ENCODE peak calls at places on chromosome 13, in eight cellular contexts. Z, V, L, M, R, B, Y and F are unnamed samples.

GRCh38 chr13:79245937-79246574 is 160.0 kb downstream of the RBM26 start:
- DNase-seq in L (no peak), Z (no peak), M (no peak), V (peak), R (no peak), B (no peak), Y (no peak), F (no peak)

GRCh38 chr13:74871671-74872070 is 610.3 kb downstream of the TBC1D4 start:
- DNase-seq in M (no peak), L (no peak), Z (no peak), V (no peak), B (peak), Y (no peak), R (no peak), F (no peak)

GRCh38 chr13:27712421-27712820 is 79.9 kb upstream of the GSX1 start:
- DNase-seq in M (no peak), R (no peak), L (no peak), Y (no peak), Z (no peak), V (no peak), B (peak), F (peak)

GRCh38 chr13:51339952-51340732 is 651 bp downstream of the SERPINE3 start:
- DNase-seq in L (no peak), Z (no peak), R (no peak), Y (no peak), V (no peak), M (no peak), B (no peak), F (no peak)

GRCh38 chr13:42041017-42041683 is 7.3 kb upstream of the DGKH start:
- DNase-seq in R (peak), V (peak), L (peak), B (peak), M (peak), Y (peak), Z (peak), F (peak)

GRCh38 chr13:106550570-106551135 is 15.2 kb upstream of the EFNB2 start:
- DNase-seq in B (no peak), V (no peak), Y (no peak), L (no peak), M (no peak), R (no peak), Z (no peak), F (no peak)

GRCh38 chr13:23637813-23638212 is 67.6 kb downstream of the TNFRSF19 start:
- DNase-seq in R (no peak), M (no peak), B (peak), Y (no peak), V (no peak), Z (no peak), L (no peak), F (no peak)

GRCh38 chr13:26785845-26786630 is 25.5 kb upstream of the GPR12 start:
- DNase-seq in Y (peak), V (peak), R (peak), L (no peak), B (peak), Z (no peak), M (no peak), F (no peak)

GRCh38 chr13:98098511-98098910 is 44.4 kb upstream of the FARP1 start:
- DNase-seq in Z (no peak), M (peak), L (no peak), Y (no peak), R (no peak), B (peak), V (no peak), F (no peak)

GRCh38 chr13:35712907-35713685 is 236.6 kb upstream of the MAB21L1 start:
- DNase-seq in V (peak), Z (no peak), B (peak), Y (no peak), R (no peak), L (no peak), M (peak), F (peak)

GRCh38 chr13:45674908-45675307 is 27.2 kb upstream of the CBY2 start:
- DNase-seq in M (peak), R (no peak), V (peak), Y (no peak), Z (no peak), B (peak), L (no peak), F (peak)

GRCh38 chr13:98822238-98822606 is 69.8 kb upstream of the SLC15A1 start:
- DNase-seq in B (peak), V (no peak), M (no peak), L (no peak), Y (no peak), Z (no peak), R (no peak), F (no peak)

GRCh38 chr13:24339937-24340607 is 30.7 kb downstream of the C1QTNF9 start:
- DNase-seq in Y (no peak), B (no peak), M (no peak), Z (no peak), V (no peak), L (no peak), R (no peak), F (no peak)

GRCh38 chr13:30158774-30159445 is 148.4 kb downstream of the KATNAL1 start:
- DNase-seq in L (no peak), M (peak), Z (no peak), R (no peak), B (peak), V (no peak), Y (peak), F (peak)

GRCh38 chr13:28754698-28755545 is 36.2 kb upstream of the SLC46A3 start:
- DNase-seq in Z (no peak), L (peak), V (peak), B (peak), M (peak), Y (no peak), R (peak), F (peak)

GRCh38 chr13:27973291-27973690 is 4.2 kb upstream of the CDX2 start:
- DNase-seq in Y (no peak), R (no peak), V (no peak), Z (no peak), L (no peak), M (no peak), B (no peak), F (no peak)

GRCh38 chr13:45879666-45880065 is 28.1 kb upstream of the SIAH3 start:
- DNase-seq in V (peak), B (no peak), R (no peak), Z (peak), M (peak), Y (no peak), L (peak), F (no peak)

DNA sequence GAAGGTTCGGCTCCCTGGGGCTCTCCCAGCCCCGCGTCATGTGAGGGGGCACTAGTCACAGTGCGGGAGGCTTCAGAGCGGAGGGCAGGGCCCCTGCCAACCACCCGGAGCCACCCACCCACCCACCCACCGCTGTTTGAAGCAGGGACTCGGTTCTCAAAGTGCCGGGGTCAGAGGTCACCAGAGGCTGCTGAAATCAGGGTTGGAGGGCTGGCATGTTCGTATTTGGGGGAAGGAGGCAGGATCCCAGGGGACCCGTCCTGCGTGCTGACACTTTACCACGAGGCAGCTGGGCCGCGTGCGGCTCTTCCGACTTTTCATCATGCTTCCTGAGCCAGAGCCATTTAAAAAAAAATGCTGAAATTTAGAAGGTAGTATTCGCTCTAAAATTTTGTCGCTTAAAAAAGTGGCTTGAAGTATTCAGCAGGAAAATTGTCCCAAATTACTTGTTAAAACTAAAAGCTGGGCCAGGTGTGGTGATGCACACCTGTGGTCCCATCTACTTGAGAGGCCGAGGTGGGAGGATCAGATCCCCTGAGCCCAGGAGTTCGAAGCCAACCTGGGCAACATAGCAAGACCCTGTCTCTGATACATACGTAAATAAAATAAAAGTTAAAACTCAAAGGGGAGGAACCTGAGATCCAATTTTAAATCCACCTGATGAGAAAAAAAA is 21.2 kb downstream of the ATP11A start:
- DNase-seq in B (no peak), M (no peak), V (no peak), R (no peak), Y (no peak), L (no peak), Z (no peak), F (no peak)
- H3K4me3 ChIP-seq in B (peak), M (no peak), V (no peak), R (no peak), Y (no peak), L (peak), Z (peak), F (no peak)

DNA sequence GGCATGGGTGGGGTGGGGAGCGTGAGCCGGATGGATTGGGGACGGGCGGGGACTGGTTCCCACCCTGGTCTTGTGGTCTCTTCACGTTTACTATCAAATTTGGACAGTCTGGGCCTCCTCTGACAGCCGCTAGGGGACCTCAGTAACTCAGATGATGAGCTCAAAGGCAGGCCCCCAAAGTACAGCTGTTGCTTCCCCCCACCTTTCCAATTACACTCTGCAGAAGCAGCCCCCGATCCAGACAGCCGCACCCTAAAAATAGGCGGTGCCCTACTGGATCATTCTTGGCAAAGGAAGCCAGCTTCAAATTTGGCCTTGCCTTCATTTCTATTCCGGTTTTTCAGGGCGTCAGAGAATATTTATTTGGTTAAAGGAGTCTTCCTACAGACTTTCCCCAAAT is 1.9 kb upstream of the FOXO1 start:
- DNase-seq in Z (no peak), R (peak), B (no peak), Y (peak), V (peak), L (peak), M (no peak), F (no peak)
- H3K4me3 ChIP-seq in Z (peak), R (no peak), B (no peak), Y (peak), V (no peak), L (no peak), M (no peak), F (no peak)

GRCh38 chr13:48042889-48043288 is 5.4 kb downstream of the NUDT15 start:
- DNase-seq in L (no peak), Z (no peak), B (no peak), V (no peak), Y (no peak), R (no peak), M (no peak), F (no peak)
- H3K4me3 ChIP-seq in L (no peak), Z (no peak), B (no peak), V (no peak), Y (no peak), R (no peak), M (no peak), F (no peak)

DNA sequence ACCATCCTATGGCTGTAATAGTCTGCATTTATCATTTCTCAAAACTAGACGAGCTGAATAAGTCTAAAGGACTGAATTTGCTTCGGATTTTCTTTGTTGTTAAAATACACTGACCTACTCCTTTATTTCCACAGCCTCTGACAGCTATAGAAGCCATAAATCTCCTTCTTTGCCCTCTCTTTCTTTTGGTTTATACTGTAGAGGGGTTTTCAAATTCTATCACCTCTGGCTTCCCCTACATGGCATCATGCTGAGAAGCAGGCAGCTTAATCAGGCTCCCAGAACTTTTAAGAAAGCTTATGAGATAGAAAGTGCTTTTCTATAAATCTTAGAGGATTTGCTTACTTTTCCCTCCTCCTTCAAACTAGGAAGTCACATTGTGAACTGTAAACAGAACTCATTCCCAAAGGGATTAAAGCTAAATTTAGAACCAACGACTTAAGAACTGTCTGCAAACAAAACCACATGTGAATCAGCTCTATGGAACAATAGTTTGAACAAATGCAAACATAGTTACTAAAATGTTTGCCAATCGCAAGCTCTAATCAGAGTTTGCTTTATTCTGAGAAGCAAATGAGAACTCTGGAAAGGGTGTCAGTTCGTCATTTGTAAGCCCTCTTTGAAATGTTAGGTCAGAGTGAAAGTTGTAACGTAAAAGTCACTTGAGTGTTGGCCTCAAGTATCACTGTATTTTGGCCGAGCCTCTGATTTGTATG is 344.0 kb downstream of the RFC3 start:
- DNase-seq in L (no peak), R (no peak), Z (no peak), B (peak), Y (no peak), M (peak), V (peak), F (peak)
- H3K4me3 ChIP-seq in L (no peak), R (no peak), Z (no peak), B (peak), Y (no peak), M (no peak), V (no peak), F (no peak)

DNA sequence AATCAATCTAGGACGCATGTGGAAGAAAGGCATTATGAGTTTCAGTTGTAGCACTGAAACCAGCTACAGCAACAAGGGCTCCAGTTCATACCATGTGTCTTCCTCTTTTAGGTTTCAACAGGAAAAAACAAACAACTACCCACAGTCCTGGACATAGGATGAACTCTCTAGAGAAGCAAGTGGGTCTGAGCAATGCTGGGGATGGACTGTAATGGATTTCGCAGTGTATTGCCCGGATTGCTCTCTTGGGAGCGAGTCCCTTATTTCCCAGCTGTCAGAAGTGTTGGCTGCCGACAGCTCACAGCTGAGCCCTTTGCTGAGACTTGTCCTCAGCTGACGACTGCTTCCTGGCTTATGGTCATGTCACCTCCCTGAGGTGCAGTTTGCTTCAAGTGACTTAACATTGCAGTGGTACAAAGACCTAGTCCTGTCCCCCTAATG is 12.1 kb upstream of the MYCBP2 start:
- DNase-seq in M (no peak), R (peak), Y (no peak), Z (no peak), B (no peak), V (no peak), L (no peak), F (no peak)
- H3K4me3 ChIP-seq in M (no peak), R (no peak), Y (no peak), Z (no peak), B (no peak), V (no peak), L (no peak), F (no peak)

DNA sequence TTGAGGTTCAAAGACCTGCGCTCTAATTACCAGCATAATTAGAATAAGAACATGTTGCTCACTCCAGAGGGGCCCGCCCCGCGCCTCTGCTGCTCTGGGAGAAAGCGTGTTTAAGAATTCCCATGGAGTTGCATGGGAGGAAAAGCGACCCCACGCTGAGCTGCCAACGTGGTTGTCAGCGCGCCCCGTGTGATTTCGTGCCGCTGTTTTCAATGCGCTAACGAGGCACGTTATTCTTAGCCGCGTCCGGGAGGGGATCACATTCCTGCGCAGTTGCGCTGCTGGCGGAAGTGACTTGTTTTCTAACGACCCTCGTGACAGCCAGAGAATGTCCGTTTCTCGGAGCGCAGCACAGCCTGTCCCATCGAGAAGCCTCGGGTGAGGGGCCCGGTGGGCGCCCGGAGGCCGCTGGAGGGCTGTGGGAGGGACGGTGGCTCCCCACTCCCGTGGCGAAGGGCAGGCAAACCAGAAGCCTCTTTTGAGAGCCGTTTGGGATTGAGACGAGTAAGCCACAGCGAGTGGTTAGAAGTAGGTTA is 173.8 kb upstream of the SOX1 start:
- DNase-seq in M (no peak), V (peak), B (no peak), L (no peak), Y (no peak), R (no peak), Z (peak), F (peak)
- H3K4me3 ChIP-seq in M (no peak), V (peak), B (no peak), L (no peak), Y (no peak), R (no peak), Z (peak), F (peak)

DNA sequence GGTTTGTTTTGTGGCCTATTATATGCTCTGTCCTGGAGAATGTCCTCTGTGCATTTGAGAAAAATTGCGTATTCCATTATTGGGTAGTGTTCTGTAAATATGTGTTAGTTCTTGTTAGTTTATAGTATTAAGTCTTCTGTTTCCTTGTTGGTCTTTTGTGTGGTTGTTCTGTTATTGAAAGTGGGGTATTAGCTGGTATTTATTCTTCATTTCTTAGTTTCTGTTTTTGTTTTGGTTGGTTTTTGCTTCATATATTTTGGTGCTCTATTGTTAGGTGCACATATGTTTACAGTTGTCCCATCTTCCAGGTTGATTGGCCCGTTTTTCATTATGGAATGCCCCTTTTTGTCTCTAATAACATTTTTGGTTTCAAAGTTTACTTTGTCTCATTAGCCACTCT is 77.3 kb downstream of the DNAJC15 start:
- DNase-seq in V (no peak), B (no peak), M (no peak), Y (no peak), L (no peak), R (no peak), Z (no peak), F (no peak)
- H3K4me3 ChIP-seq in V (no peak), B (no peak), M (no peak), Y (no peak), L (no peak), R (no peak), Z (no peak), F (no peak)

DNA sequence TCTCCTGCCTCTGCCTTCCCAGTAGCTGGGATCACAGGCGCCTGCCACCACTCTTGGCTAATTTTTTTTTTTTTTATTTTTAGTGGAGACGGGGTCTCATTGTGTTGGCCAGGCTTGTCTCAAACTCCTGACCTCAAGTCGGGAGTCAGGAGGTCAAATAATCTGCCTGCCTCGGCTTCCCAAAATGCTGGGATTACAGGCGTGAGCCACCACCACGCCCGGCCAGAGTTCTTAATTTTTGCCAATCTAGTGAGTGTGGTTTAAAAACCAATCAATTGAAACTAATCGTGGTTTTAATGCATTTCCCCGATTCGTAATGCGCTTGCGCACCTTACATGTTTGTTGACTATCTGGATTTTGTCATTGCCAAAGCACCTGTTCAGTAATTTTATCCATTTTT is 37.0 kb downstream of the SKA3 start:
- DNase-seq in B (no peak), L (no peak), Z (no peak), M (no peak), R (no peak), V (no peak), Y (no peak), F (no peak)
- H3K4me3 ChIP-seq in B (peak), L (peak), Z (peak), M (peak), R (peak), V (no peak), Y (peak), F (peak)

DNA sequence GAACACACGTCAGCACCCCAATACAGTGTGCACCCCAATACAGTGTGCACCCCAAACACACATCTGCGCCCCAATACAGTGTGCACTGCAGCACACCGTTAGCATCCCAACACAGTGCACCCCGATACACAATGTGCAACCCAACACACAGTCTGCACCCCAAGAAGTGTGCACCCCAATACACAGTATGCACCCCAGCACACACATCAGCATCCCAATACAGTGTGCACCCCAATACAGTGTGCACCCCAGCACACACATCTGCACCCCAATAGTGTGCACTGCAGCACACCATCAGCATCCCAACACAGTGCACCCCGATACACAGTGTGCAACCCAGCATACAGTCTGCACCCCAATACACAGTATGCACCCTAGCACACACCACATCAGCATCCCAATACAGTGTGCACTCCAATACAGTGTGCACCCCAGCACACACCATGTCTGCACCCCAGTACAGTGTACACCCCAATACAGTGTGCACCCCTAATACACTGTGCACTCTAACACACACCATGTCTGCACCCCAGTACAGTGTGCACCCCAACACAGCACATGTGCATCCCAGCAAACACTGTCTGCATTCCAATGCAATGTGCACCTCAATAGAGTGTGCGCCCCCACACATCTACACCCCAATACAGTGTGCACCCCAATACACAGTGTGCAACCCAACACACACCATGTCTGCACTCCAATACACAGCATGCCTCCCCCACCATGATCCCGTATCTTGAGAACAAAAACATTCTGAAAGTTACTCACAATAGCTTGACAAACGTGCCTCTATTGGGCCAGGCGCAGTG is 858 bp upstream of the CARS2 start:
- DNase-seq in V (peak), Y (no peak), B (no peak), Z (no peak), L (no peak), M (no peak), R (no peak), F (no peak)
- H3K4me3 ChIP-seq in V (peak), Y (peak), B (peak), Z (peak), L (peak), M (peak), R (peak), F (peak)